ENCODE peak calls at places on chromosomes 12 and 14, in nine cellular contexts. O is AG09319; X is CD8-positive, alpha-beta memory T cell; Y is astrocyte of the spinal cord; Q is GM20000; R is hypothalamus; J is mammary epithelial cell; W is NCI-H69; I is mesenchymal stem cell. E is an unnamed sample.

GRCh38 chr14:103088921-103089320 is 4.9 kb downstream of the LBHD2 start:
- DNase-seq in O (no peak), X (no peak), Y (no peak), Q (no peak), R (no peak), J (no peak), W (no peak), I (no peak), E (no peak)

GRCh38 chr12:96064966-96065365 is 29.6 kb upstream of the LTA4H start:
- DNase-seq in O (no peak), X (no peak), Y (no peak), Q (no peak), R (no peak), J (no peak), W (no peak), I (no peak), E (no peak)

GRCh38 chr12:98297557-98297956 is 217.8 kb upstream of the TMPO start:
- DNase-seq in O (no peak), X (no peak), Y (no peak), Q (no peak), R (no peak), J (no peak), W (no peak), I (no peak), E (no peak)

GRCh38 chr12:101759396-101760047 is 20.3 kb upstream of the SYCP3 start:
- DNase-seq in O (no peak), X (no peak), Y (peak; percentile 42), Q (peak; percentile 43), R (no peak), J (peak; percentile 19), W (peak; percentile 60), I (peak; percentile 47), E (peak; percentile 47)

GRCh38 chr14:93128785-93129459 is 13.2 kb upstream of the ITPK1 start:
- DNase-seq in O (no peak), X (no peak), Y (no peak), Q (no peak), R (no peak), J (no peak), W (no peak), I (no peak), E (no peak)

GRCh38 chr14:45332360-45332988 is 79.5 kb upstream of the MIS18BP1 start:
- DNase-seq in O (no peak), X (no peak), Y (no peak), Q (no peak), R (no peak), J (no peak), W (no peak), I (no peak), E (no peak)

GRCh38 chr12:5166976-5167375 is 123.3 kb downstream of the KCNA5 start:
- DNase-seq in O (peak; percentile 93), X (no peak), Y (peak; percentile 92), Q (no peak), R (no peak), J (peak; percentile 73), W (no peak), I (peak; percentile 39), E (peak; percentile 87)

GRCh38 chr14:23183076-23183475 is 384 bp downstream of the SLC7A8 start:
- DNase-seq in O (no peak), X (no peak), Y (peak; percentile 14), Q (no peak), R (no peak), J (no peak), W (peak; percentile 33), I (no peak), E (no peak)

GRCh38 chr12:111692575-111693210 is 6.8 kb downstream of the ACAD10 start:
- DNase-seq in O (no peak), X (no peak), Y (peak; percentile 7), Q (no peak), R (no peak), J (no peak), W (no peak), I (peak; percentile 17), E (no peak)

GRCh38 chr14:51730674-51731073 is 79.0 kb downstream of the FRMD6 start:
- DNase-seq in O (no peak), X (no peak), Y (no peak), Q (no peak), R (no peak), J (no peak), W (no peak), I (no peak), E (peak; percentile 2)

GRCh38 chr12:9334026-9334692 is 126.0 kb upstream of the PZP start:
- DNase-seq in O (no peak), X (no peak), Y (peak; percentile 29), Q (no peak), R (no peak), J (no peak), W (no peak), I (no peak), E (no peak)

GRCh38 chr12:2052861-2053674 is at the start of gene CACNA1C:
- DNase-seq in O (peak; percentile 34), X (no peak), Y (peak; percentile 52), Q (peak; percentile 67), R (no peak), J (peak; percentile 43), W (peak; percentile 89), I (peak; percentile 66), E (peak; percentile 62)

GRCh38 chr12:105567061-105567460 is 236.6 kb downstream of the C12orf75 start:
- DNase-seq in O (no peak), X (no peak), Y (peak; percentile 20), Q (no peak), R (no peak), J (peak; percentile 32), W (no peak), I (no peak), E (no peak)

GRCh38 chr14:64623576-64624165 is 73.9 kb downstream of the PPP1R36 start:
- DNase-seq in O (no peak), X (no peak), Y (no peak), Q (no peak), R (no peak), J (no peak), W (peak; percentile 98), I (no peak), E (no peak)

GRCh38 chr12:4445156-4446020 is at the start of gene FGF6:
- DNase-seq in O (no peak), X (no peak), Y (no peak), Q (no peak), R (no peak), J (no peak), W (no peak), I (no peak), E (no peak)

GRCh38 chr14:34423445-34423844 is 38.6 kb downstream of the SPTSSA start:
- DNase-seq in O (no peak), X (no peak), Y (no peak), Q (no peak), R (no peak), J (no peak), W (peak; percentile 87), I (no peak), E (no peak)

GRCh38 chr14:49961270-49962222 is 68.7 kb downstream of the ARF6 start:
- DNase-seq in O (no peak), X (no peak), Y (peak; percentile 29), Q (peak; percentile 36), R (no peak), J (peak; percentile 76), W (peak; percentile 33), I (no peak), E (no peak)

GRCh38 chr12:4824415-4824814 is 85.3 kb upstream of the KCNA1 start:
- DNase-seq in O (no peak), X (no peak), Y (peak; percentile 79), Q (no peak), R (no peak), J (peak; percentile 19), W (no peak), I (peak; percentile 1), E (peak; percentile 56)

GRCh38 chr12:47207005-47207717 is 127.4 kb upstream of the AMIGO2 start:
- DNase-seq in O (no peak), X (peak; percentile 45), Y (no peak), Q (peak; percentile 15), R (no peak), J (no peak), W (peak; percentile 94), I (no peak), E (no peak)

GRCh38 chr12:57952766-57953165 is 11.4 kb downstream of the ATP23 start:
- DNase-seq in O (no peak), X (no peak), Y (no peak), Q (no peak), R (no peak), J (no peak), W (no peak), I (no peak), E (no peak)

GRCh38 chr12:111447571-111448265 is 42.0 kb downstream of the SH2B3 start:
- DNase-seq in O (no peak), X (no peak), Y (no peak), Q (no peak), R (no peak), J (no peak), W (no peak), I (no peak), E (no peak)

GRCh38 chr14:54278087-54278486 is 118.7 kb upstream of the CDKN3 start:
- DNase-seq in O (no peak), X (no peak), Y (no peak), Q (no peak), R (no peak), J (no peak), W (peak; percentile 87), I (no peak), E (no peak)

GRCh38 chr12:46942579-46942978 is 116.8 kb upstream of the SLC38A4 start:
- DNase-seq in O (no peak), X (no peak), Y (peak; percentile 57), Q (no peak), R (no peak), J (peak; percentile 78), W (no peak), I (no peak), E (peak; percentile 49)

GRCh38 chr14:89386214-89386886 is 30.7 kb downstream of the FOXN3 start:
- DNase-seq in O (no peak), X (no peak), Y (peak; percentile 46), Q (peak; percentile 20), R (no peak), J (no peak), W (peak; percentile 41), I (peak; percentile 53), E (no peak)